ENCODE peak calls at places on chromosomes 12 and 14, in seven cellular contexts. F, J, T, K, R, L and Q are unnamed samples.

GRCh38 chr12:6699989-6700645 is 498 bp downstream of the PIANP start:
- DNase-seq in L (no peak), T (peak), F (no peak), R (peak), J (no peak), K (no peak), Q (no peak)

GRCh38 chr14:100317897-100318808 is 5.0 kb upstream of the SLC25A47 start:
- DNase-seq in T (peak), L (peak), R (peak), K (peak), J (no peak), F (no peak), Q (no peak)

GRCh38 chr14:101233861-101234587 is 327.3 kb upstream of the DIO3 start:
- DNase-seq in L (no peak), K (no peak), J (no peak), R (no peak), F (no peak), T (no peak), Q (no peak)

GRCh38 chr14:41623737-41624136 is 17.1 kb downstream of the LRFN5 start:
- DNase-seq in T (no peak), F (no peak), J (no peak), K (no peak), L (no peak), R (no peak), Q (no peak)

GRCh38 chr12:94677778-94678177 is 27.4 kb upstream of the TMCC3 start:
- DNase-seq in K (no peak), T (no peak), J (no peak), R (no peak), F (no peak), L (no peak), Q (peak)

GRCh38 chr12:3992945-3993344 is 119.7 kb upstream of the PARP11 start:
- DNase-seq in T (no peak), J (no peak), R (no peak), L (no peak), F (no peak), K (no peak), Q (no peak)

GRCh38 chr14:54221432-54221803 is 175.4 kb upstream of the CDKN3 start:
- DNase-seq in K (no peak), L (no peak), F (no peak), R (no peak), J (no peak), T (no peak), Q (no peak)

GRCh38 chr12:4648099-4648498 is 752 bp downstream of the AKAP3 start:
- DNase-seq in J (no peak), R (peak), K (no peak), L (no peak), F (no peak), T (no peak), Q (no peak)

GRCh38 chr14:61841145-61841544 is 78.9 kb downstream of the SNAPC1 start:
- DNase-seq in L (peak), R (no peak), K (no peak), T (no peak), F (no peak), J (no peak), Q (peak)

GRCh38 chr12:124518051-124518932 is 49.1 kb downstream of the NCOR2 start:
- DNase-seq in F (peak), J (peak), K (peak), T (peak), L (peak), R (no peak), Q (peak)

GRCh38 chr12:24562761-24563392 is 386.0 kb downstream of the BCAT1 start:
- DNase-seq in L (peak), J (no peak), F (peak), R (no peak), K (peak), T (peak), Q (no peak)

GRCh38 chr14:99502989-99503421 is 21.8 kb downstream of the CCNK start:
- DNase-seq in T (peak), F (no peak), K (no peak), R (no peak), L (no peak), J (no peak), Q (no peak)

GRCh38 chr12:22518067-22518719 is 26.1 kb downstream of the C2CD5 start:
- DNase-seq in L (peak), J (no peak), R (no peak), K (peak), F (peak), T (no peak), Q (peak)

GRCh38 chr14:34043627-34044372 is 92.9 kb upstream of the EGLN3 start:
- DNase-seq in R (no peak), K (no peak), T (no peak), L (peak), F (no peak), J (peak), Q (peak)

GRCh38 chr14:37931998-37932397 is 275.7 kb upstream of the SSTR1 start:
- DNase-seq in F (no peak), K (no peak), T (no peak), L (no peak), J (no peak), R (no peak), Q (no peak)

GRCh38 chr14:70873627-70874026 is 33.6 kb upstream of the PCNX1 start:
- DNase-seq in L (peak), K (no peak), T (no peak), R (peak), J (no peak), F (no peak), Q (no peak)

GRCh38 chr12:113347107-113347506 is 11.3 kb upstream of the PLBD2 start:
- DNase-seq in K (no peak), R (no peak), T (no peak), F (no peak), J (no peak), L (no peak), Q (no peak)

GRCh38 chr14:35978561-35978960 is 152.4 kb downstream of the BRMS1L start:
- DNase-seq in F (no peak), K (no peak), L (no peak), J (no peak), T (no peak), R (no peak), Q (no peak)

GRCh38 chr12:56129210-56129691 is 1.2 kb downstream of the ESYT1 start:
- DNase-seq in K (peak), J (no peak), R (peak), L (peak), F (no peak), T (peak), Q (peak)

GRCh38 chr12:54394281-54394719 is 9.8 kb upstream of the ZNF385A start:
- DNase-seq in L (peak), F (no peak), J (peak), K (no peak), R (peak), T (no peak), Q (peak)

GRCh38 chr12:120453977-120454376 is 7.7 kb downstream of the GATC start:
- DNase-seq in J (no peak), T (no peak), F (no peak), R (peak), L (peak), K (no peak), Q (peak)

GRCh38 chr14:89620436-89620835 is 203.4 kb upstream of the FOXN3 start:
- DNase-seq in J (no peak), K (no peak), T (no peak), L (no peak), F (no peak), R (no peak), Q (no peak)

GRCh38 chr14:77140937-77141591 is 527 bp downstream of the ZDHHC22 start:
- DNase-seq in L (peak), J (no peak), F (no peak), K (no peak), T (no peak), R (no peak), Q (peak)

GRCh38 chr14:102759416-102759815 is 17.8 kb upstream of the TRAF3 start:
- DNase-seq in F (no peak), T (no peak), J (no peak), R (no peak), K (no peak), L (no peak), Q (peak)

GRCh38 chr12:52600941-52601481 is at the start of gene KRT72:
- DNase-seq in F (no peak), T (peak), J (no peak), K (no peak), L (no peak), R (no peak), Q (no peak)

GRCh38 chr12:20985399-20985798 is 145.6 kb upstream of the SLCO1B1 start:
- DNase-seq in T (no peak), J (no peak), K (no peak), F (no peak), L (peak), R (peak), Q (no peak)

GRCh38 chr12:50024227-50024626 is 1.1 kb downstream of the RACGAP1 start:
- DNase-seq in K (no peak), T (no peak), R (no peak), L (no peak), J (no peak), F (no peak), Q (no peak)

GRCh38 chr12:50732591-50732990 is 31.3 kb upstream of the ATF1 start:
- DNase-seq in J (peak), F (no peak), L (peak), K (no peak), T (no peak), R (no peak), Q (peak)

GRCh38 chr14:68598621-68599447 is 194.0 kb downstream of the ZFP36L1 start:
- DNase-seq in T (peak), R (no peak), L (peak), K (peak), F (no peak), J (peak), Q (peak)

GRCh38 chr14:56274556-56274955 is 156.3 kb downstream of the PELI2 start:
- DNase-seq in J (no peak), K (no peak), L (no peak), F (no peak), R (no peak), T (no peak), Q (no peak)

GRCh38 chr12:39672976-39673375 is 53.4 kb upstream of the ABCD2 start:
- DNase-seq in L (no peak), J (no peak), T (no peak), F (no peak), R (no peak), K (no peak), Q (no peak)

GRCh38 chr12:54074308-54074707 is 20.7 kb downstream of the HOXC4 start:
- DNase-seq in T (no peak), R (no peak), F (no peak), K (no peak), L (no peak), J (no peak), Q (no peak)

GRCh38 chr14:94174622-94175402 is 690 bp downstream of the PPP4R4 start:
- DNase-seq in T (no peak), R (no peak), K (no peak), L (no peak), F (no peak), J (no peak), Q (no peak)

GRCh38 chr14:88258026-88258425 is 65.0 kb downstream of the KCNK10 start:
- DNase-seq in F (no peak), L (no peak), K (no peak), T (no peak), R (no peak), J (no peak), Q (no peak)